ENCODE peak calls at places on chromosomes 16 and 17, in seven cellular contexts. Y is CD8-positive, alpha-beta T cell; N is fibroblast of villous mesenchyme; A is H9; P is prostate gland; U is colonic mucosa; R is neural progenitor cell. F is an unnamed sample.

GRCh38 chr16:69836252-69836651 is 74.1 kb downstream of the WWP2 start:
- DNase-seq in A (no peak), Y (no peak), R (no peak), U (no peak), P (no peak), N (no peak), F (no peak)

GRCh38 chr17:64784353-64784798 is 122.3 kb upstream of the SMURF2 start:
- DNase-seq in P (no peak), Y (no peak), R (no peak), U (no peak), A (no peak), N (no peak), F (no peak)

GRCh38 chr16:88348377-88349152 is 34.2 kb upstream of the ZNF469 start:
- DNase-seq in N (no peak), R (no peak), Y (no peak), U (no peak), P (no peak), A (no peak), F (no peak)

GRCh38 chr16:54118846-54119245 is 167.7 kb downstream of the IRX3 start:
- DNase-seq in R (no peak), A (no peak), U (no peak), N (peak), P (no peak), Y (no peak), F (no peak)

GRCh38 chr17:11889266-11889665 is 108.0 kb downstream of the ZNF18 start:
- DNase-seq in Y (no peak), A (peak), N (no peak), R (no peak), U (no peak), P (no peak), F (no peak)

GRCh38 chr16:21211486-21211885 is at the start of gene ZP2:
- DNase-seq in P (no peak), U (no peak), Y (no peak), R (no peak), N (no peak), A (no peak), F (no peak)

GRCh38 chr16:80063028-80063767 is 462.7 kb upstream of the MAF start:
- DNase-seq in A (no peak), P (peak), R (no peak), U (no peak), Y (no peak), N (peak), F (no peak)

GRCh38 chr16:85878875-85879274 is 20.1 kb upstream of the IRF8 start:
- DNase-seq in N (peak), P (no peak), R (peak), A (peak), Y (no peak), U (peak), F (peak)

GRCh38 chr16:11890231-11890630 is 25.5 kb downstream of the GSPT1 start:
- DNase-seq in Y (no peak), N (no peak), A (no peak), P (no peak), R (no peak), U (no peak), F (no peak)

GRCh38 chr17:47888293-47888692 is 7.7 kb upstream of the SP2 start:
- DNase-seq in A (no peak), U (no peak), Y (no peak), R (no peak), P (no peak), N (no peak), F (no peak)

GRCh38 chr17:57109393-57110151 is 24.5 kb downstream of the AKAP1 start:
- DNase-seq in A (peak), R (peak), U (peak), Y (no peak), N (no peak), P (no peak), F (no peak)

GRCh38 chr17:43556292-43556691 is 10.2 kb upstream of the ETV4 start:
- DNase-seq in N (peak), A (no peak), R (no peak), Y (no peak), U (peak), P (no peak), F (no peak)

GRCh38 chr17:41002814-41003213 is 3.1 kb upstream of the KRTAP3-2 start:
- DNase-seq in Y (no peak), N (peak), A (no peak), P (no peak), R (no peak), U (no peak), F (no peak)

GRCh38 chr17:12963505-12963904 is 54.3 kb downstream of the ELAC2 start:
- DNase-seq in U (no peak), N (no peak), Y (no peak), P (no peak), A (no peak), R (no peak), F (no peak)

GRCh38 chr16:49455181-49455990 is 81.8 kb downstream of the C16orf78 start:
- DNase-seq in P (no peak), U (no peak), A (peak), Y (no peak), N (no peak), R (no peak), F (no peak)

GRCh38 chr17:29687601-29688000 is 64.9 kb upstream of the CORO6 start:
- DNase-seq in N (no peak), A (no peak), U (no peak), P (no peak), Y (no peak), R (no peak), F (no peak)

GRCh38 chr17:37067555-37068111 is 118.9 kb downstream of the AATF start:
- DNase-seq in P (peak), N (peak), A (no peak), Y (no peak), R (no peak), U (peak), F (peak)

GRCh38 chr17:45848868-45849535 is 4.3 kb downstream of the SPPL2C start:
- DNase-seq in P (no peak), R (no peak), Y (no peak), N (no peak), U (no peak), A (no peak), F (no peak)

GRCh38 chr16:80518436-80518835 is 22.4 kb upstream of the DYNLRB2 start:
- DNase-seq in R (no peak), P (no peak), U (no peak), N (no peak), A (no peak), Y (no peak), F (no peak)

GRCh38 chr16:24535827-24536226 is 3.5 kb upstream of the RBBP6 start:
- DNase-seq in P (no peak), A (no peak), R (no peak), U (no peak), Y (no peak), N (no peak), F (no peak)

GRCh38 chr16:78775161-78775561 is 675.7 kb downstream of the WWOX start:
- DNase-seq in R (no peak), Y (no peak), A (no peak), P (no peak), U (no peak), N (peak), F (no peak)

GRCh38 chr16:69838417-69838990 is 76.4 kb downstream of the WWP2 start:
- DNase-seq in N (no peak), A (no peak), P (no peak), Y (no peak), R (peak), U (peak), F (no peak)

GRCh38 chr16:23432176-23433128 is 20.5 kb downstream of the COG7 start:
- DNase-seq in R (no peak), P (no peak), U (no peak), Y (no peak), N (no peak), A (no peak), F (no peak)

GRCh38 chr16:48117217-48118105 is 38.3 kb downstream of the ABCC12 start:
- DNase-seq in U (peak), R (peak), P (no peak), Y (peak), N (peak), A (peak), F (no peak)

GRCh38 chr17:77841742-77842141 is 116.8 kb upstream of the TNRC6C start:
- DNase-seq in N (no peak), U (no peak), A (no peak), Y (no peak), R (no peak), P (no peak), F (no peak)

GRCh38 chr17:10094806-10095205 is 103.6 kb downstream of the GAS7 start:
- DNase-seq in P (no peak), A (no peak), N (peak), R (no peak), Y (no peak), U (no peak), F (no peak)

GRCh38 chr17:82244413-82245140 is 15.7 kb downstream of the SLC16A3 start:
- DNase-seq in A (no peak), U (no peak), Y (no peak), R (no peak), P (no peak), N (peak), F (no peak)
- TF ChIP-seq CTCF in A (peak), U (peak), Y (peak), R (peak), P (peak), N (peak), F (peak)

DNA sequence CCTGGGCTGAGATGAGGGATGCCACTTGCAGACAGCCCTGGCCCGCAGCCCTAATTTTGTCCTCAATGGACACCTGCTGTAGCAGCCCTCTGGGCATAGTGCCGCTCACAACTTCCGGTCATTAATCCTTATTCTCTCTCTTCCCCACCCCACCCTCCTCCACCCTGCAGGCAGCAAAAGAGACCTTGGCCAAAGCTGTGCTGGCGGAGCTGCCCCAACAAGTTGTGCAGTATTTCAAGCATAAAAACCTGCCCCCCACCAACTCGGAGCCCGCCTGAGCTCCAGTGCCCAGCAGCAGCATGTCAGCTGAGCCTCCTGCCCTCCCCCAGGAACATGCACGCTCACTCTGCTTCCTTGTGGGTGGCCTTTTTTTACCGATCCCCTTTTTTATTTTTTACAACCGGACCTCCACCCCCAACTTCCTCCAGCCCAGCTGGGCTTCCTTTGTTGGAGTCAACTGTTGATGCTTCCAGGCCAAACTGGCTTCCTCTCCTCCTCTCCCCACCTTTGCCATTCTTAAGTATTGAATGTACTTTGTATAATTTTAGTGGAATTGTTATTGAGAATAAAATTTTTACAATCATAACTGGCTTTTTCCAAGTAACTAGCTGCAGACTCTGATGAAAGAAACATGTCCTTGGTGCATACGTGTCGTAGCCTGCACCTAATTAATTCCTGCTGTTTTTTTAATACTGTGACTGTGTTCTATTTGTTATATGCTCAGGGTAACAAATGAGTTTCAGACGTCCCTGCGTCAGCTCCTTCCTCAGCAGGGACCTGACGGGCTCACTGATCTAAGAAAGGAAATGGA is 38.3 kb downstream of the PSME3IP1 start:
- DNase-seq in R (peak), U (no peak), Y (no peak), P (peak), N (peak), A (peak), F (no peak)
- TF ChIP-seq CTCF in R (no peak), U (no peak), Y (no peak), P (no peak), N (no peak), A (no peak), F (no peak)

GRCh38 chr17:76104896-76105231 is 1.3 kb upstream of the EXOC7 start:
- DNase-seq in U (no peak), N (no peak), Y (no peak), A (peak), R (no peak), P (no peak), F (no peak)

GRCh38 chr17:76103274-76104139 is at the start of gene EXOC7:
- DNase-seq in N (peak), A (peak), Y (peak), U (peak), R (peak), P (peak), F (peak)

GRCh38 chr17:76102944-76103273 is 678 bp downstream of the EXOC7 start:
- DNase-seq in Y (no peak), P (peak), N (peak), A (no peak), R (no peak), U (no peak), F (no peak)

GRCh38 chr17:76104140-76104895 is 731 bp upstream of the EXOC7 start:
- DNase-seq in N (no peak), P (no peak), R (no peak), Y (no peak), A (no peak), U (no peak), F (no peak)

GRCh38 chr17:76107507-76107906 is 3.9 kb upstream of the EXOC7 start:
- DNase-seq in R (peak), U (no peak), Y (no peak), N (peak), P (no peak), A (no peak), F (no peak)
- TF ChIP-seq CTCF in R (peak), U (no peak), Y (peak), N (peak), P (no peak), A (peak), F (no peak)

GRCh38 chr17:17164676-17165075 is 41.5 kb downstream of the PLD6 start:
- DNase-seq in N (no peak), P (no peak), Y (no peak), R (no peak), A (no peak), U (no peak), F (no peak)
- TF ChIP-seq CTCF in N (no peak), P (no peak), Y (no peak), R (no peak), A (no peak), U (no peak), F (no peak)

GRCh38 chr16:84131118-84131517 is 13.9 kb downstream of the HSDL1 start:
- DNase-seq in N (no peak), P (no peak), A (no peak), Y (no peak), R (no peak), U (no peak), F (no peak)

GRCh38 chr16:84136331-84137125 is 8.4 kb downstream of the HSDL1 start:
- DNase-seq in U (no peak), Y (no peak), N (no peak), A (no peak), P (no peak), R (peak), F (no peak)

GRCh38 chr16:84137287-84137686 is 7.7 kb downstream of the HSDL1 start:
- DNase-seq in R (no peak), U (no peak), A (no peak), N (no peak), P (no peak), Y (no peak), F (no peak)

GRCh38 chr16:84137769-84138357 is 7.1 kb downstream of the HSDL1 start:
- DNase-seq in Y (no peak), N (no peak), P (no peak), U (no peak), A (no peak), R (no peak), F (no peak)

GRCh38 chr16:84132527-84133285 is 12.3 kb downstream of the HSDL1 start:
- DNase-seq in Y (no peak), R (no peak), U (no peak), N (no peak), P (no peak), A (no peak), F (no peak)
- TF ChIP-seq CTCF in Y (no peak), R (no peak), U (no peak), N (no peak), P (no peak), A (no peak), F (no peak)

GRCh38 chr16:82671743-82672142 is 45.0 kb downstream of the CDH13 start:
- DNase-seq in N (no peak), Y (no peak), A (no peak), P (no peak), U (no peak), R (peak), F (no peak)
- TF ChIP-seq CTCF in N (peak), Y (peak), A (peak), P (no peak), U (peak), R (peak), F (no peak)

DNA sequence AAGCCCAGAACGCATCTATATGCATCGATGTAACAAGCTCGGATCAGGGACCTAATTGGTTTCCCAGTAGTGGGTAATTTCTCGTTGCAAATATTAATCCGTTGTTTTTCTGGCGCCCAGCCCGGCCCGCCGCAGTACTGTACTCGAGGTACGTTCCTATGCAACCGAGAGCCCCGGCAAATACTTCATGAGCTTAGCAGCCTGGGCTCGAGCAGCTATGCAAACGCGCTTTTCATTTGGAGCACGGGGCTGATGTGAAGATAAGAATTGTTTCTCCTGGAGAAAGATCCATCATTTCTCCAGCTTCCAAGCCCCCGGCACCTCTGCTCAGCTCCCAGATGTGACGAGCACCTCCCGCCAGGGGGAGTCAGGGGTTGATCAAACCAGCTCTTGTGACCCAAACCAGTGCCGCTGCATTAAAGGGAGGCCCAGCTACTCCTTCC is 229.8 kb downstream of the KATNIP start:
- DNase-seq in U (no peak), A (peak), Y (no peak), R (peak), P (peak), N (peak), F (no peak)
- TF ChIP-seq CTCF in U (no peak), A (peak), Y (no peak), R (peak), P (peak), N (peak), F (peak)

GRCh38 chr17:81034779-81035388 is at the start of gene BAIAP2:
- DNase-seq in R (peak), N (peak), P (peak), A (peak), U (peak), Y (peak), F (no peak)
- TF ChIP-seq CTCF in R (peak), N (no peak), P (no peak), A (no peak), U (no peak), Y (no peak), F (no peak)

GRCh38 chr16:65698943-65699342 is 577.1 kb upstream of the CDH11 start:
- DNase-seq in P (no peak), Y (no peak), R (peak), U (no peak), A (no peak), N (peak), F (no peak)

GRCh38 chr16:65700599-65700998 is 578.7 kb upstream of the CDH11 start:
- DNase-seq in P (no peak), N (no peak), R (no peak), A (no peak), Y (no peak), U (no peak), F (no peak)

GRCh38 chr16:65702707-65703402 is 581.0 kb upstream of the CDH11 start:
- DNase-seq in U (no peak), A (no peak), P (no peak), Y (no peak), R (no peak), N (no peak), F (no peak)

GRCh38 chr16:65697516-65697915 is 575.7 kb upstream of the CDH11 start:
- DNase-seq in P (no peak), N (no peak), R (no peak), Y (no peak), A (no peak), U (no peak), F (no peak)

DNA sequence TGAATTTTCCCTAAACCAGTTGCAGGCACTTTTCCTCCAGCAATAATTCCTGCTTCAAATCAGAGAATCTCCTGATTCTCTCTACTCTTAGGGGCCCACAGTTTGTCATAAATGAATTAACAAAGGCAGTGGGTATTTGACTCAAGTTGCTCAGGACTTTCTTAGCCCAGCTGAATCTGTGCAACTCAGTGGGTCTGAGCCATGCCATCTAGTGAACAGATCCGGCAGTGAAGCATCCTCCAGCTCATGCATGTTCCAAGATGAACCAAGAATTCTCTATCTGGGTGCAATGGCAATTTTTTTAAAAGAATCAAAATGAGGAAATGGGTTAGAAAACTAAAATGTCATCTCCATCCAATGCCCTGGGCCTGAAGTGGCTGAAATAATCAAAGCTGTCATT is 575.2 kb upstream of the CDH11 start:
- DNase-seq in A (no peak), Y (no peak), U (no peak), P (no peak), R (peak), N (no peak), F (no peak)
- TF ChIP-seq CTCF in A (no peak), Y (no peak), U (no peak), P (no peak), R (peak), N (no peak), F (no peak)

F was measured in AG04449.